ENCODE peak calls at places on chromosomes 6 and 20, in nine cellular contexts. S is CD8-positive, alpha-beta memory T cell; D is pancreas; Z is right lobe of liver; N is uterus; V is GM23338; J is GM12878; X is ovary; R is psoas muscle. A is an unnamed sample.

GRCh38 chr20:57707320-57707719 is 2.5 kb downstream of the PMEPA1 start:
- DNase-seq in D (no peak), N (no peak), J (no peak), X (no peak), V (no peak), S (no peak), Z (no peak), R (no peak), A (no peak)

GRCh38 chr20:22471156-22471836 is 113.1 kb downstream of the FOXA2 start:
- DNase-seq in V (no peak), J (no peak), R (no peak), D (no peak), N (no peak), X (no peak), Z (no peak), S (no peak), A (no peak)

GRCh38 chr6:92716638-92717037 is 702.7 kb downstream of the EPHA7 start:
- DNase-seq in R (no peak), V (no peak), J (no peak), N (no peak), D (no peak), X (no peak), S (no peak), Z (no peak), A (no peak)

GRCh38 chr6:14897836-14898235 is 348.0 kb upstream of the JARID2 start:
- DNase-seq in Z (no peak), X (no peak), N (no peak), V (no peak), S (no peak), D (no peak), J (no peak), R (no peak), A (no peak)

GRCh38 chr6:39218868-39219567 is 10.3 kb downstream of the KCNK5 start:
- DNase-seq in V (no peak), D (no peak), N (no peak), R (no peak), S (no peak), X (no peak), J (no peak), Z (no peak), A (no peak)

GRCh38 chr6:36358235-36358915 is 21.7 kb upstream of the BNIP5 start:
- DNase-seq in D (peak; percentile 68), X (no peak), S (no peak), J (peak; percentile 75), V (no peak), N (no peak), Z (no peak), R (no peak), A (no peak)

GRCh38 chr6:164439331-164439730 is 870.1 kb downstream of the C6orf118 start:
- DNase-seq in J (no peak), N (no peak), Z (no peak), S (no peak), X (no peak), R (no peak), V (no peak), D (no peak), A (no peak)

GRCh38 chr6:36241728-36242127 is 28.1 kb upstream of the PNPLA1 start:
- DNase-seq in Z (no peak), S (no peak), D (no peak), R (no peak), V (no peak), J (peak; percentile 65), X (no peak), N (no peak), A (no peak)

GRCh38 chr6:55713411-55713810 is 134.4 kb upstream of the HMGCLL1 start:
- DNase-seq in D (no peak), N (no peak), R (no peak), S (no peak), J (no peak), Z (no peak), V (no peak), X (no peak), A (no peak)

GRCh38 chr20:52261792-52262191 is 70.2 kb upstream of the ZFP64 start:
- DNase-seq in D (no peak), V (no peak), S (no peak), Z (no peak), X (no peak), J (no peak), R (no peak), N (no peak), A (no peak)

GRCh38 chr6:38150681-38151296 is 331.3 kb downstream of the ZFAND3 start:
- DNase-seq in S (no peak), J (no peak), R (no peak), D (no peak), X (no peak), N (no peak), Z (no peak), V (no peak), A (no peak)

GRCh38 chr20:63071541-63072181 is 64.9 kb upstream of the BHLHE23 start:
- DNase-seq in X (no peak), Z (peak; percentile 17), D (no peak), N (no peak), S (no peak), V (peak; percentile 84), R (no peak), J (no peak), A (no peak)

GRCh38 chr20:50421356-50422340 is 88.5 kb upstream of the PTPN1 start:
- DNase-seq in D (no peak), N (no peak), J (no peak), S (no peak), V (no peak), R (no peak), Z (no peak), X (no peak), A (no peak)

DNA sequence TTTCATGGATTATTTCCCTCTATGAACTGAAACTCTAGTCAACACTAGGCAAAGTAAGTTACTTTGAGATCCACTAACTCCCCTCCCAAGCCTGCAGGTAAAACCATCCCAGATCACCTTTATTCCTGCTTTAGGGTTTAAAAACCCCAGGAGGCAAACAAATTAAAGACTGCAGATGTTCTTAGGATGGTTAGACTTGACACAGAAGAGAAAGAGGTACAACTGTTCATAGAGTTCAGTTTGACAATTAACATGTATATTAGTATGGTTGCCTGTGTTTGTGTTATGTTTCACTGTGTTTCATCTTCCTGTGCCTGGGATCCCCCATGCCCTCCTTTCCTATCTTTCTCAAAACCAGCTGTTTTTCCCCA is 53.5 kb downstream of the RREB1 start:
- DNase-seq in D (no peak), R (no peak), N (no peak), J (no peak), Z (no peak), X (no peak), V (no peak), S (no peak), A (no peak)
- H3K4me1 ChIP-seq in D (no peaks in the 10 kb centered on the region), R (peaks cover 72% of the 10 kb centered on the region), N (no peaks in the 10 kb centered on the region), J (peaks cover 42% of the 10 kb centered on the region), Z (peaks cover 85% of the 10 kb centered on the region), X (peaks cover 19% of the 10 kb centered on the region), V (peaks cover 40% of the 10 kb centered on the region), S (peaks cover 27% of the 10 kb centered on the region), A (no peaks in the 10 kb centered on the region)

GRCh38 chr6:127458817-127459216 is 372 bp downstream of the KIAA0408 start:
- DNase-seq in N (peak; percentile 42), R (peak; percentile 34), D (peak; percentile 19), X (peak; percentile 39), V (no peak), Z (peak; percentile 25), S (no peak), J (no peak), A (no peak)
- H3K4me3 ChIP-seq in N (no peak overlapping the region), R (peak overlapping the region; percentile 79), D (no peak overlapping the region), X (peak overlapping the region; percentile 31), V (no peak overlapping the region), Z (no peak overlapping the region), S (no peak overlapping the region), J (no peak overlapping the region), A (no peak overlapping the region)

GRCh38 chr6:8535505-8535904 is 100.2 kb upstream of the SLC35B3 start:
- DNase-seq in S (no peak), R (no peak), D (no peak), Z (no peak), J (no peak), N (no peak), X (no peak), V (no peak), A (no peak)
- H3K27me3 ChIP-seq in S (no peaks in the 10 kb centered on the region), R (no peaks in the 10 kb centered on the region), D (no peaks in the 10 kb centered on the region), Z (no peaks in the 10 kb centered on the region), J (no peaks in the 10 kb centered on the region), N (no peaks in the 10 kb centered on the region), X (no peaks in the 10 kb centered on the region), V (no peaks in the 10 kb centered on the region), A (no peaks in the 10 kb centered on the region)

GRCh38 chr6:32741203-32741960 is at the start of gene HLA-DQA2:
- DNase-seq in N (no peak), R (no peak), Z (no peak), S (no peak), D (no peak), J (no peak), V (no peak), X (no peak), A (no peak)

GRCh38 chr6:32742374-32742773 is 1.2 kb downstream of the HLA-DQA2 start:
- DNase-seq in R (no peak), N (no peak), J (no peak), X (no peak), S (no peak), V (no peak), D (no peak), Z (no peak), A (no peak)
- H3K4me1 ChIP-seq in R (no peaks in the 10 kb centered on the region), N (no peaks in the 10 kb centered on the region), J (no peaks in the 10 kb centered on the region), X (no peaks in the 10 kb centered on the region), S (no peaks in the 10 kb centered on the region), V (no peaks in the 10 kb centered on the region), D (no peaks in the 10 kb centered on the region), Z (no peaks in the 10 kb centered on the region), A (no peaks in the 10 kb centered on the region)